ENCODE peak calls at places on chromosomes 1 and 21, in eight cellular contexts. H is A673, E is left ventricle myocardium inferior, J is heart left ventricle, Z is fibroblast of lung, B is Panc1, U is BJ, D is mammary epithelial cell. N is an unnamed sample.

GRCh38 chr1:25826571-25826970 is 6.8 kb downstream of the MTFR1L start:
- DNase-seq in J (no peak), E (no peak), D (no peak), H (no peak), Z (no peak), B (no peak), U (no peak), N (no peak)

GRCh38 chr1:241555526-241555925 is 23.3 kb downstream of the KMO start:
- DNase-seq in D (no peak), E (no peak), Z (no peak), B (no peak), U (no peak), J (no peak), H (no peak), N (no peak)

GRCh38 chr21:14989359-14989758 is 75.4 kb downstream of the NRIP1 start:
- DNase-seq in B (no peak), E (peak; percentile 17), Z (peak; percentile 67), J (peak; percentile 40), U (no peak), H (no peak), D (no peak), N (no peak)

GRCh38 chr1:214604543-214604942 is 1.5 kb downstream of the CENPF start:
- DNase-seq in B (no peak), J (no peak), H (no peak), D (no peak), U (no peak), Z (peak; percentile 26), E (no peak), N (no peak)

GRCh38 chr1:6351480-6352137 is 42.0 kb downstream of the ACOT7 start:
- DNase-seq in D (peak; percentile 51), Z (no peak), U (no peak), E (peak; percentile 60), H (no peak), B (no peak), J (peak; percentile 63), N (peak; percentile 56)

GRCh38 chr1:11248169-11248568 is 14.2 kb downstream of the MTOR start:
- DNase-seq in U (no peak), Z (no peak), D (no peak), J (no peak), B (no peak), E (no peak), H (no peak), N (no peak)

GRCh38 chr1:24112381-24113169 is 640 bp upstream of the MYOM3 start:
- DNase-seq in B (peak; percentile 33), H (peak; percentile 58), Z (peak; percentile 85), U (no peak), D (peak; percentile 77), J (peak; percentile 74), E (peak; percentile 74), N (peak; percentile 92)

GRCh38 chr1:165397945-165398344 is 41.4 kb upstream of the LMX1A start:
- DNase-seq in D (no peak), E (no peak), B (no peak), J (peak; percentile 52), Z (peak; percentile 38), U (no peak), H (no peak), N (no peak)

GRCh38 chr1:35883681-35884155 is 709 bp downstream of the AGO1 start:
- DNase-seq in B (no peak), U (no peak), D (peak; percentile 2), J (peak; percentile 49), Z (peak; percentile 34), H (peak; percentile 72), E (peak; percentile 40), N (no peak)

GRCh38 chr1:245807954-245808719 is 653.4 kb downstream of the KIF26B start:
- DNase-seq in Z (no peak), E (no peak), D (no peak), H (no peak), U (no peak), B (no peak), J (no peak), N (no peak)

GRCh38 chr1:156337052-156337887 is 822 bp downstream of the CCT3 start:
- DNase-seq in J (no peak), U (no peak), E (no peak), H (peak; percentile 29), Z (peak; percentile 9), D (peak; percentile 16), B (no peak), N (no peak)

GRCh38 chr1:2335721-2336475 is 55.5 kb downstream of the MORN1 start:
- DNase-seq in E (no peak), D (no peak), B (no peak), J (no peak), U (no peak), H (no peak), Z (no peak), N (no peak)

GRCh38 chr21:17613242-17613676 is 558 bp upstream of the BTG3 start:
- DNase-seq in D (no peak), J (peak; percentile 19), B (no peak), E (no peak), U (no peak), H (peak; percentile 21), Z (peak; percentile 21), N (no peak)

GRCh38 chr1:221708987-221709386 is 32.9 kb downstream of the DUSP10 start:
- DNase-seq in H (no peak), Z (peak; percentile 85), E (no peak), D (peak; percentile 81), J (peak; percentile 27), U (no peak), B (no peak), N (peak; percentile 38)

GRCh38 chr1:35717911-35718476 is 690 bp downstream of the C1orf216 start:
- DNase-seq in E (peak; percentile 61), U (no peak), B (no peak), H (peak; percentile 78), Z (peak; percentile 77), J (peak; percentile 63), D (peak; percentile 37), N (peak; percentile 39)

GRCh38 chr1:31891280-31891679 is 46.9 kb downstream of the PTP4A2 start:
- DNase-seq in Z (peak; percentile 15), D (peak; percentile 66), B (no peak), J (no peak), E (no peak), U (no peak), H (no peak), N (no peak)

GRCh38 chr1:30476911-30477459 is 246.4 kb downstream of the MATN1 start:
- DNase-seq in D (no peak), J (no peak), E (no peak), H (no peak), U (no peak), B (no peak), Z (no peak), N (no peak)

GRCh38 chr1:175197536-175197935 is 5.0 kb upstream of the KIAA0040 start:
- DNase-seq in J (no peak), U (no peak), Z (no peak), D (peak; percentile 98), E (no peak), B (no peak), H (no peak), N (no peak)

GRCh38 chr1:236515443-236515958 is 8.3 kb upstream of the LGALS8 start:
- DNase-seq in B (no peak), J (no peak), H (no peak), U (no peak), E (no peak), Z (no peak), D (no peak), N (no peak)

GRCh38 chr1:53502641-53503432 is 43.6 kb downstream of the DMRTB1 start:
- DNase-seq in J (no peak), U (no peak), Z (no peak), B (no peak), E (no peak), H (no peak), D (no peak), N (no peak)

GRCh38 chr1:112325504-112325903 is 70.5 kb upstream of the CTTNBP2NL start:
- DNase-seq in H (peak; percentile 47), E (no peak), U (no peak), J (no peak), D (no peak), Z (no peak), B (no peak), N (no peak)

GRCh38 chr1:215344534-215344933 is 222.6 kb upstream of the KCTD3 start:
- DNase-seq in H (no peak), J (no peak), D (no peak), U (no peak), Z (no peak), E (no peak), B (no peak), N (no peak)

GRCh38 chr1:22975694-22976093 is 3.0 kb upstream of the LACTBL1 start:
- DNase-seq in H (no peak), E (no peak), J (no peak), U (no peak), D (no peak), Z (peak; percentile 24), B (no peak), N (no peak)

DNA sequence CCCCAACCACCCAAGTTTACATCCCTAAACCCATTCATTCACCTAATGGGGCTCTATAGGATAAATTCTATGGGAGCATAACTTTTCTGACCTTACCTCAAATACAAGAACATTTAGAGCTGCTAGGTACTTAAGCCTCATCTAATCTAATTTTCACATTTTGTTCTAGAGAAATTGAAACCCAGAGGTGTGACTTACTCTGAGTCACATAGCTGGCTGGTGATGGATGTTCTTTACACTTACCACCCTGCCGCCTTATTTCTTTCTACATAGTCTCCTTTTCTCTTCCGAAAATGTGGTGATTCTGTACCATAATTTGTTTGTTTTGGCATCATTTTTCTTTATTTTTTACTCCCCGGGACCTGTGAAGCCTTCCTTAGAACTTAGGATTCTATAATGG is 20.3 kb downstream of the TIPRL start:
- DNase-seq in E (no peak), H (no peak), B (no peak), Z (no peak), J (no peak), U (no peak), D (no peak), N (no peak)
- H3K36me3 ChIP-seq in E (peaks cover 86% of the 10 kb centered on the region), H (peaks cover 43% of the 10 kb centered on the region), B (peaks cover 29% of the 10 kb centered on the region), Z (no peaks in the 10 kb centered on the region), J (peaks cover 92% of the 10 kb centered on the region), U (peaks cover 4% of the 10 kb centered on the region), D (peaks cover 15% of the 10 kb centered on the region), N (peaks cover 54% of the 10 kb centered on the region)

DNA sequence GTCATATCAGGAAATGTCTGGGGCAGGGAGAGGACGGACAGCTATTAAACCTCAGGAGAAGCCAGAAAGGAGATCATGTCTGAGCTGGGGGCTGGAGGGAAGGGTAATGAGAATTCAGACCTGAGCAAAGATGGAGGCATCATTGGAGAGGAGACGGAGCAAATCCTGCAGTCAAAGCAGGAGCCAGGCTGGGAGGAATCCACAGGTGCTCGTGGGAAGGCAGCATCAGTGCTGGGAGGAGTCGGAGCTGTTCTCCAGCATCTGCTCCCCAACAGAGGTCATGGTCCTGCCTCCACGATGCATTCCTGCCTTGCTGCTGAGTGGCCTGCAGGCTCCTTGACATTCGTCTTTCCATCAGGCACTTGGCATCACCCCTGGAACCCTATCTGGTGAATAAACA is 148.3 kb upstream of the RAB4A start:
- DNase-seq in Z (no peak), B (no peak), D (no peak), U (no peak), J (no peak), E (no peak), H (no peak), N (no peak)
- H3K27me3 ChIP-seq in Z (no peaks in the 10 kb centered on the region), B (peaks cover 2% of the 10 kb centered on the region), D (peaks cover 9% of the 10 kb centered on the region), U (no peaks in the 10 kb centered on the region), J (no peaks in the 10 kb centered on the region), E (peaks cover 4% of the 10 kb centered on the region), H (no peaks in the 10 kb centered on the region), N (no peaks in the 10 kb centered on the region)

GRCh38 chr1:231011963-231012362 is 28.1 kb downstream of the FAM89A start:
- DNase-seq in E (no peak), D (no peak), U (no peak), B (no peak), H (no peak), Z (no peak), J (no peak), N (no peak)
- TF ChIP-seq CTCF in E (no peak), D (no peak), U (no peak), B (no peak), H (no peak), Z (no peak), J (no peak), N (no peak)

GRCh38 chr1:64857347-64857746 is 109.0 kb downstream of the JAK1 start:
- DNase-seq in D (no peak), H (no peak), B (no peak), E (no peak), Z (no peak), J (no peak), U (no peak), N (no peak)
- H3K36me3 ChIP-seq in D (peaks cover 9% of the 10 kb centered on the region), H (peaks cover 96% of the 10 kb centered on the region), B (peaks cover 3% of the 10 kb centered on the region), E (peaks cover 79% of the 10 kb centered on the region), Z (peaks cover 15% of the 10 kb centered on the region), J (peaks cover 82% of the 10 kb centered on the region), U (peaks cover 31% of the 10 kb centered on the region), N (peaks cover 74% of the 10 kb centered on the region)